ENCODE peak calls at places on chromosome 2, in five cellular contexts. One of them, this sample, is unnamed.

GRCh38 chr2:101152195-101153076 is 1.3 kb upstream of the TBC1D8 start:
- DNase-seq in aorta: peak; percentile 57
- DNase-seq in caudate nucleus: no peak
- DNase-seq in lung: peak; percentile 53
- DNase-seq in H9: peak; percentile 67
- DNase-seq in this sample: no peak

GRCh38 chr2:237894986-237895543 is 35.6 kb downstream of the RAMP1 start:
- DNase-seq in H9: no peak
- DNase-seq in aorta: peak; percentile 43
- DNase-seq in caudate nucleus: no peak
- DNase-seq in lung: no peak
- DNase-seq in this sample: no peak

GRCh38 chr2:38751847-38752410 is 768 bp upstream of the SRSF7 start:
- DNase-seq in lung: no peak
- DNase-seq in aorta: no peak
- DNase-seq in caudate nucleus: no peak
- DNase-seq in H9: no peak
- DNase-seq in this sample: no peak

GRCh38 chr2:238850096-238850495 is 2.2 kb downstream of the TWIST2 start:
- DNase-seq in caudate nucleus: no peak
- DNase-seq in lung: no peak
- DNase-seq in H9: no peak
- DNase-seq in aorta: no peak
- DNase-seq in this sample: no peak

GRCh38 chr2:18445412-18446320 is 114.8 kb downstream of the RDH14 start:
- DNase-seq in aorta: peak; percentile 58
- DNase-seq in caudate nucleus: no peak
- DNase-seq in lung: no peak
- DNase-seq in H9: no peak
- DNase-seq in this sample: no peak

GRCh38 chr2:85911836-85912692 is 23.3 kb upstream of the ST3GAL5 start:
- DNase-seq in lung: no peak
- DNase-seq in caudate nucleus: no peak
- DNase-seq in H9: no peak
- DNase-seq in aorta: no peak
- DNase-seq in this sample: no peak

GRCh38 chr2:100223502-100223901 is 81.1 kb upstream of the AFF3 start:
- DNase-seq in H9: no peak
- DNase-seq in aorta: no peak
- DNase-seq in caudate nucleus: no peak
- DNase-seq in lung: no peak
- DNase-seq in this sample: no peak

GRCh38 chr2:121130301-121130850 is 154.6 kb downstream of the TFCP2L1 start:
- DNase-seq in H9: no peak
- DNase-seq in caudate nucleus: no peak
- DNase-seq in aorta: no peak
- DNase-seq in lung: no peak
- DNase-seq in this sample: no peak

GRCh38 chr2:69073928-69074575 is 61.1 kb downstream of the ANTXR1 start:
- DNase-seq in caudate nucleus: no peak
- DNase-seq in H9: no peak
- DNase-seq in lung: no peak
- DNase-seq in aorta: no peak
- DNase-seq in this sample: no peak

DNA sequence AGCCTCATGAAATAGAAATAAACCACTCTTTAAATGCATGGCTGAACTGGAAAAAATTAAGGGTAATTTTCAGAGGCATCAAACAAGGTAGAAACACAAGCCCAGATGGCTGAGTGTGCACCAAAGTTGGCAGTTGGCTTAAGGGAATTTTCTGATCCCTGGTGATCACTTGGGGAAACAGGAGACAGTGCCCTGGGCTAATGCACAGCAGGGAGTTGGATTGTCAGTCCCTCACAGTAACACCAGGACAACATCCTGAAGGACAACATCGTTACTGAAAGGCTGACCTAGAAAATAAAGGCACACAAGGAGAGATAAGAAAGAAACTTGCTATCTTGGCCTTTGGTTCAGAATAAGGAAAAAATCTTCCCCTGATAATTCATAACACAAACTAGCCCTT is 417.0 kb downstream of the SLC4A3 start:
- DNase-seq in lung: no peak
- DNase-seq in H9: peak; percentile 32
- DNase-seq in aorta: no peak
- DNase-seq in caudate nucleus: no peak
- DNase-seq in this sample: no peak
- H3K27ac ChIP-seq in lung: no peak overlapping the region
- H3K27ac ChIP-seq in H9: no peak overlapping the region
- H3K27ac ChIP-seq in aorta: no peak overlapping the region
- H3K27ac ChIP-seq in caudate nucleus: no peak overlapping the region
- H3K27ac ChIP-seq in this sample: no peak overlapping the region

DNA sequence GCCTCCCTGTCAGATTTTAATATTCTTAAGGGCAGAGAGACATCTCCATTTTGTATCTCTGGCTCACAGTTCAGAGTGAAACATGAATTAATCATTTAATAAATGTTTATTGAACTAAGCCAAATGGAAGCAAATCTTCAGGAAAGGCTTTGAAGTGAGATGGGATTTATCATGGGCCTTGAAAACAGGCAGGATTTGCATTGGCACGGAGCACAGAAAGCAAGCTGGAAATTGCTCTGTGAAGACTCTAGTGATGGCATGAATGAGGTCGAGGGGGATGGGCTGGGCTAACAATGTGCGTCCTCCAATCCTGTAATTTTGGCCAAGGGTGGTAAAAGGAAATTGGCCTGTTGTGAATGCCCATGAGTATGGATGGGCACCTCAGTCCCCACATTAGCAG is 369.8 kb upstream of the SOX11 start:
- DNase-seq in aorta: no peak
- DNase-seq in caudate nucleus: no peak
- DNase-seq in lung: no peak
- DNase-seq in H9: no peak
- DNase-seq in this sample: no peak
- H3K27ac ChIP-seq in aorta: no peak overlapping the region
- H3K27ac ChIP-seq in caudate nucleus: no peak overlapping the region
- H3K27ac ChIP-seq in lung: no peak overlapping the region
- H3K27ac ChIP-seq in H9: no peak overlapping the region
- H3K27ac ChIP-seq in this sample: no peak overlapping the region

GRCh38 chr2:60468390-60469085 is 84.9 kb downstream of the BCL11A start:
- DNase-seq in caudate nucleus: no peak
- DNase-seq in aorta: no peak
- DNase-seq in lung: no peak
- DNase-seq in H9: no peak
- DNase-seq in this sample: no peak
- H3K27ac ChIP-seq in caudate nucleus: no peak overlapping the region
- H3K27ac ChIP-seq in aorta: no peak overlapping the region
- H3K27ac ChIP-seq in lung: no peak overlapping the region
- H3K27ac ChIP-seq in H9: no peak overlapping the region
- H3K27ac ChIP-seq in this sample: no peak overlapping the region

GRCh38 chr2:3488768-3489448 is 30.4 kb downstream of the ADI1 start:
- DNase-seq in aorta: peak; percentile 42
- DNase-seq in lung: no peak
- DNase-seq in H9: peak; percentile 36
- DNase-seq in caudate nucleus: no peak
- DNase-seq in this sample: no peak

GRCh38 chr2:3487931-3488554 is 31.3 kb downstream of the ADI1 start:
- DNase-seq in lung: no peak
- DNase-seq in H9: peak; percentile 16
- DNase-seq in caudate nucleus: no peak
- DNase-seq in aorta: no peak
- DNase-seq in this sample: no peak

GRCh38 chr2:3487028-3487425 is 32.3 kb downstream of the ADI1 start:
- DNase-seq in H9: peak; percentile 17
- DNase-seq in caudate nucleus: no peak
- DNase-seq in lung: no peak
- DNase-seq in aorta: no peak
- DNase-seq in this sample: no peak

GRCh38 chr2:3486047-3487027 is 33.0 kb downstream of the ADI1 start:
- DNase-seq in aorta: peak; percentile 46
- DNase-seq in caudate nucleus: no peak
- DNase-seq in H9: peak; percentile 18
- DNase-seq in lung: no peak
- DNase-seq in this sample: no peak

DNA sequence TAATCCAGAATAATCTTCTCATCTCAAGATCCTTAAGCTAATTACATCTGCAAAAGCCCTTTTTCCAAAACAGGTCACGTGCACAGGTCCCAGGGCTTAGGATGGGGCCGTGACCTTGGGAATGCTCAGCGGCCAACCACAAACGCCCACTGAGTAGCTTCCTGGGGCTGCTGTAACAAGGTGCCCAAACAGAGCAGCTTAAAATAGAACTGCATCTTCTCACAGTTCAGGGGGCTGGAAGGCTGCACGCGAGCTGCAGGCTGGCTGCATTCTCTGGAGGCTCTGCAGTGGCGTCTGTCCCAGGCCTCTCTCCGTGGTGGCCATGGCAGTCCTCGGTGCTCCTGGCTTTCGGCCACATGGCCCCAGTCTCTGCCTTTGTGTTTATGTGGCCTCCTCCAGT is 31.9 kb downstream of the ADI1 start:
- DNase-seq in caudate nucleus: no peak
- DNase-seq in H9: peak; percentile 24
- DNase-seq in lung: no peak
- DNase-seq in aorta: peak; percentile 45
- DNase-seq in this sample: no peak
- H3K27ac ChIP-seq in caudate nucleus: no peak overlapping the region
- H3K27ac ChIP-seq in H9: no peak overlapping the region
- H3K27ac ChIP-seq in lung: no peak overlapping the region
- H3K27ac ChIP-seq in aorta: no peak overlapping the region
- H3K27ac ChIP-seq in this sample: peak overlapping the region; percentile 35

DNA sequence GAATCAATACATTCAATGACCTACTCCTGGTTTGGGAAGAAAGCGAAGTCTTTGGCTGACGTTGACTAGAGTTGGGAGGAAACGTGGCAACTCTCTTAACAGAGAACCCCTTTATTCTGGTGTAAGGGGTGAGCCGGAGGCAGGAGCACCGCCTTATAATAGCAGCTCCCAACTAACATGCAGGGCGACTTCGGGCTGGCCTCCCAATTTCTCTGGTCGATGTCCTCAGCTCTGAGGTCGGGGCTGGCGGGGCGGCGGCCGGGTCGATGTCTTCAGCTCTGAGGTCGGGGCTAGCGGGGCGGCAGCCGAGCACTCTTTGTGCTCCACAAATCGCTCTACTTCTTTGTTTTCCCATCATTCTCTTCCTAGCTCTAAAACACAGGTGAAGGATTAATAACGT is 64.1 kb downstream of the ACKR3 start:
- DNase-seq in caudate nucleus: no peak
- DNase-seq in lung: no peak
- DNase-seq in aorta: no peak
- DNase-seq in H9: no peak
- DNase-seq in this sample: no peak
- H3K27ac ChIP-seq in caudate nucleus: no peak overlapping the region
- H3K27ac ChIP-seq in lung: no peak overlapping the region
- H3K27ac ChIP-seq in aorta: no peak overlapping the region
- H3K27ac ChIP-seq in H9: no peak overlapping the region
- H3K27ac ChIP-seq in this sample: no peak overlapping the region